ENCODE peak calls at places on chromosomes 11 and 22, in four cellular contexts. L, B, G and J are unnamed samples. For H3K27me3, the result is how much of the 10 kb centered on the place peaks cover.

GRCh38 chr11:134784046-134784445 is 372.0 kb upstream of the B3GAT1 start:
- DNase-seq in L (no peak), B (no peak), G (no peak), J (no peak)

GRCh38 chr11:121946514-121946913 is 169.5 kb downstream of the BLID start:
- DNase-seq in L (no peak), B (no peak), G (no peak), J (no peak)

GRCh38 chr11:64890084-64890944 is 11.9 kb upstream of the EHD1 start:
- DNase-seq in L (no peak), B (no peak), G (no peak), J (no peak)

GRCh38 chr11:69012092-69013008 is 696 bp downstream of the MRGPRF start:
- DNase-seq in L (no peak), B (no peak), G (no peak), J (no peak)

GRCh38 chr11:103031834-103032233 is 60.1 kb downstream of the DCUN1D5 start:
- DNase-seq in L (no peak), B (no peak), G (no peak), J (no peak)

GRCh38 chr11:21636561-21636960 is 556.3 kb upstream of the ANO5 start:
- DNase-seq in L (no peak), B (no peak), G (no peak), J (no peak)

GRCh38 chr22:41436322-41437113 is 10.1 kb downstream of the TOB2 start:
- DNase-seq in L (no peak), B (no peak), G (no peak), J (no peak)

GRCh38 chr22:36569999-36570398 is 41.0 kb upstream of the EIF3D start:
- DNase-seq in L (peak), B (no peak), G (peak), J (peak)

GRCh38 chr11:113281052-113281725 is 33.2 kb upstream of the TTC12 start:
- DNase-seq in L (no peak), B (no peak), G (no peak), J (no peak)

GRCh38 chr11:124415356-124415923 is 9.2 kb downstream of the OR8B4 start:
- DNase-seq in L (peak), B (no peak), G (no peak), J (peak)

GRCh38 chr11:59865031-59865430 is 1.3 kb downstream of the TCN1 start:
- DNase-seq in L (no peak), B (no peak), G (no peak), J (no peak)

GRCh38 chr22:23383491-23384450 is 196.3 kb downstream of the IGLL1 start:
- DNase-seq in L (no peak), B (no peak), G (no peak), J (no peak)

GRCh38 chr11:40877256-40877655 is 582.2 kb downstream of the LRRC4C start:
- DNase-seq in L (peak), B (no peak), G (no peak), J (no peak)

GRCh38 chr11:85798361-85798760 is 12.6 kb downstream of the SYTL2 start:
- DNase-seq in L (no peak), B (no peak), G (no peak), J (no peak)

GRCh38 chr11:69320326-69320725 is 26.4 kb downstream of the MYEOV start:
- DNase-seq in L (no peak), B (no peak), G (no peak), J (no peak)

GRCh38 chr11:46896719-46897406 is 21.5 kb downstream of the LRP4 start:
- DNase-seq in L (peak), B (no peak), G (no peak), J (no peak)

GRCh38 chr11:109027851-109028250 is 363.0 kb downstream of the DDX10 start:
- DNase-seq in L (no peak), B (no peak), G (no peak), J (no peak)

GRCh38 chr22:19341500-19341899 is 50.0 kb upstream of the CLTCL1 start:
- DNase-seq in L (no peak), B (no peak), G (no peak), J (no peak)

GRCh38 chr11:16604784-16605439 is 133.5 kb upstream of the C11orf58 start:
- DNase-seq in L (no peak), B (no peak), G (no peak), J (no peak)

GRCh38 chr11:27722945-27723344 is 22.7 kb upstream of the BDNF start:
- DNase-seq in L (no peak), B (no peak), G (no peak), J (no peak)

GRCh38 chr11:33272338-33273107 is 15.3 kb downstream of the HIPK3 start:
- DNase-seq in L (no peak), B (no peak), G (no peak), J (no peak)

GRCh38 chr22:41074061-41074460 is 18.3 kb upstream of the EP300 start:
- DNase-seq in L (no peak), B (no peak), G (no peak), J (no peak)

DNA sequence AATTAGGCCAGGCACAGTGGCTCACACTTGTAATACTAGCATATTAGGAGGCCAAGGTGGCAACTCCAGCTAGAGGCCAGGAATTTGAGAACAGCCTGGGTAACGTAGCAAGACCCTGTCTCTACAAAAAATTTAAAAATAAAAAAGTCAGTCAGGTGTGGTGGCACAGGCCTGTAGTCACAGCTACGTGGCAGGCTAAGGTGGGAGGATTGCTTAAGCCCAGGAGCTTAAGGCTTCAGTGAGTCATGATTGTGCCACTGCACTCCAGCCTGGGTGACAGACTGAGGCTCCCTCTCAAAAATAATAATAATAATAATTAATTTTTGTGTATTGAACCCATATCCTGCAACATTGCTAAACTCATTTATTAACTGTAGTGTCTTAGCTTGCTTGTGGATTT is 15.3 kb upstream of the TRIM29 start:
- DNase-seq in L (no peak), B (no peak), G (no peak), J (no peak)
- H3K27me3 ChIP-seq in L (under half), B (under half), G (under half), J (under half)

GRCh38 chr22:44309137-44309536 is 3.6 kb downstream of the SHISAL1 start:
- DNase-seq in L (no peak), B (no peak), G (no peak), J (no peak)
- TF ChIP-seq SUZ12 in L (no peak), B (no peak), G (no peak), J (no peak)

GRCh38 chr22:39972656-39973055 is 12.5 kb downstream of the TMA7B start:
- DNase-seq in L (no peak), B (no peak), G (no peak), J (no peak)
- H3K27me3 ChIP-seq in L (under half), B (under half), G (under half), J (under half)

GRCh38 chr11:1049911-1050580 is 13.5 kb upstream of the MUC6 start:
- DNase-seq in L (no peak), B (no peak), G (no peak), J (no peak)

GRCh38 chr11:1047576-1048156 is 11.1 kb upstream of the MUC6 start:
- DNase-seq in L (no peak), B (no peak), G (no peak), J (no peak)

GRCh38 chr11:1049071-1049405 is 12.5 kb upstream of the MUC6 start:
- DNase-seq in L (no peak), B (no peak), G (no peak), J (no peak)

GRCh38 chr11:1049431-1049891 is 12.9 kb upstream of the MUC6 start:
- DNase-seq in L (no peak), B (no peak), G (no peak), J (no peak)

DNA sequence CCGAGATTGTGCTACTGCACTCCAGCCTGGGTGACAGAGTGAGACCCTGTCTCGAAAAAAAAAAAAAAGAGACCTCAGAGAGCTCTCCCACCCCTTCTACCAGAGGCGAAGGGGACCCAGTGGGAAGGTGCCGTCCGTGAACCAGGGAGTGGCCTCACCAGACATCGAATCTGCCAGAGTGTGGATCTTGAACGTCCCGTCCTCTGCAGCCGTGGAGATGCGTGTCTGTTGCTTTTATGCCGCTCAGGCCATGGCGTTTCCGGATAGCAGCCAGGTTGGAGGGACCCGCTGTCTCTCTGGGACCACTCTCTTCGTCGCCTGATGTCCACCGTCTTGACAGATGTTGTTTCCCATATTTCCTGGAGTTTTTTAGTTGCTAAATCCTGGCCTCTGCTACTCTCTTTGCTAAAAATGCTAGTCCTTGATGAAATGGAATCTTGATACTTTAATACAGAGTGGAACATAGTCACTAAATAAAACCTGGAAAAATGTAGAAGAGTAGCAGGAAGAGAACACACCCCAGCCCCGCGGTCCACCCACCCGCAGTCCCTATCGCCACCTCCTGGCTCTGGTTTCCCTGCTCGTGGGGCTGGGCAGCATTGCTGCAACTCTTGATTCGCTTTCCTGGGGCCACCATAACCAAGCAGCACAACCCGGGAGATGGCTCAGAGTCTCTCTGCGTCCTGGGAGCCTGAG is 12.0 kb upstream of the MUC6 start:
- DNase-seq in L (no peak), B (no peak), G (no peak), J (no peak)
- TF ChIP-seq SUZ12 in L (no peak), B (no peak), G (no peak), J (no peak)

DNA sequence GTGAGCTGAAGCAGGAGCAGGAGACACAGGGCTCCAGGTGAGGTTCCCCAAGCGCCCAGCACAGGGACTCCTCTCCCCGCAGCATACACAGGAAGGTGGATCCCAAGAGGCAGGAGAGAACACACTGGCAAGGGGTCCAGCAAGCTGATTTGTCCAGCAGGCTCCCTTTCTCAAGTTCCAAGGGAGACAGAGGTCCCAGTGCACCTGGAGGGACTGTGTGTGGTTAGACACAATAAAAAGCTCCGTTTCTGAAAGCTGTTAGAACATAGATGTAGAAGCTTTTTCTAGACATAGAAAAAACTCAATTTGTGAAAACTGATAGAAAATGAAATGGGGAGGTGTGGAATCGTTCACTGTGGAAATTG is 1.8 kb downstream of the CALCB start:
- DNase-seq in L (no peak), B (no peak), G (no peak), J (no peak)
- H3K27me3 ChIP-seq in L (under half), B (under half), G (under half), J (under half)

GRCh38 chr22:20432244-20432686 is 5.4 kb downstream of the SCARF2 start:
- DNase-seq in L (no peak), B (no peak), G (no peak), J (no peak)

GRCh38 chr22:20433686-20434241 is 3.9 kb downstream of the SCARF2 start:
- DNase-seq in L (no peak), B (no peak), G (no peak), J (no peak)

GRCh38 chr22:20434264-20434751 is 3.3 kb downstream of the SCARF2 start:
- DNase-seq in L (no peak), B (no peak), G (no peak), J (no peak)

GRCh38 chr22:20431520-20432237 is 5.9 kb downstream of the SCARF2 start:
- DNase-seq in L (no peak), B (no peak), G (no peak), J (no peak)

DNA sequence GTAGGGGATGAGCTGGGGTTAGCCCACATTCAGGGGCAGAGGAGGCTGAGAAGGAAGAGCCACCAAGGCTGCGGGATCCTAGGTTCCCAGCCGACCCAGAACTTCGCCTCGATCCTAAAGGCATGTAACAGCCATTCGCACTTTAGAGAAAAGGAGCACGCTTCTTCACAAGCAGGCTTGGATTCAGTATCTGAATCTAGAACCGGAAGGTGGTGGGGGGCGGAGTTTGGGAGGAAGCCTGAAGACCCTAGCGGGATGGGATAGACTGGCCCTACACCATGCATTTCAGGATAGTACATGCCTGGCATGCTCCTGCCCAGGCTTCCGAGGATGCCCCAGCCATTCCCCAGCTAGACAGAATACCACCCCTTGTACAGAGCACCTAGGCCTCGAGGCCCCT is 4.4 kb downstream of the SCARF2 start:
- DNase-seq in L (no peak), B (no peak), G (no peak), J (no peak)
- TF ChIP-seq SUZ12 in L (no peak), B (no peak), G (no peak), J (no peak)

DNA sequence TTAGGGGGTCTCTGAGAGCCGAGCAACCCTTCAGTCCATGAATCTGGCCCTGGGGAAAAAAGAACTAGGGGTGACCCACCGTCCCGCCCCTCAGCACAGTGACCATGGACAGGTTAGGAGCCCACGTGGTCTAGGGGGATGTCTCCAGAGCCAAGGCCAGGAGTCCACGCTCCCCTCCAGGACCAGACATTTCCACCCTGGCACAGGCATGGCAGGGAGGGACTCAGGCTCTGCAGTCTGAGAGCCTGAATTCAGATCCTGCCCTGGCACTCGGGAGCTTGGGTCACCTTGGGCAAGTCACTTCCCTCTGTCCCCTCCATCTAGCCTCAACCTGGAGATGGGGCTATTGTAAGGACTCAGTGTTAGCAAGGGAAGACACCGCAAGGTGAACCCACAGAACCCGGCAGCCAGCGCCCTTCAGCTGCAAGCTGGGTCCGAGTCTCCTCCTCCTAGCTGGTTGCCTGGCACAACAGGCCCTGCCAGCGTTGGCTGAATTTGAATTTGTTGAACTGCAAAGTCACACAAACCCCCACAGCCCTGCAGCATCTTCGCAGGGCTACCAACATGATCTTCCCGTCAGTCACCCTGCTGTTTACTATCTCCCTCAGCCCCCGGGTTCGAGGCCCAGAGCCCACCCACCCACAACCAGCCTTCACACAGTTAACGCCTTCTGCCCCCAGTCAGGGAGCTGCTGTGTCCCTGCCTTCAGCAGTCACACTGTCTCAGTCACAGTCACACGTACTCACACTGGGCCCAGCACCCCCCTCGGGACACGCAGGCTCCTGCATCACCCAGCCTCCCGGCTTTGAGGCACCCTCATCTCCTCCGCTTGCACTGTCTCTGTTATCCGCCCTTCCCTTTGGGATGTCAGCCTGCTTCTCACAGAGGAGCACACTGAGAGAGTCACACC is 603 bp upstream of the PDGFB start:
- DNase-seq in L (no peak), B (no peak), G (no peak), J (no peak)
- H3K27me3 ChIP-seq in L (under half), B (under half), G (half or more), J (half or more)

GRCh38 chr11:6488831-6489230 is 7.5 kb downstream of the TIMM10B start:
- DNase-seq in L (no peak), B (no peak), G (no peak), J (no peak)

GRCh38 chr11:6485661-6486060 is 4.4 kb downstream of the TIMM10B start:
- DNase-seq in L (no peak), B (no peak), G (no peak), J (no peak)

GRCh38 chr11:6488342-6488741 is 7.0 kb downstream of the TIMM10B start:
- DNase-seq in L (no peak), B (peak), G (no peak), J (no peak)

GRCh38 chr11:6486938-6487337 is 5.6 kb downstream of the TIMM10B start:
- DNase-seq in L (no peak), B (no peak), G (no peak), J (no peak)

GRCh38 chr11:6486256-6486655 is 5.0 kb downstream of the TIMM10B start:
- DNase-seq in L (no peak), B (no peak), G (no peak), J (no peak)
- TF ChIP-seq SUZ12 in L (no peak), B (no peak), G (no peak), J (no peak)

DNA sequence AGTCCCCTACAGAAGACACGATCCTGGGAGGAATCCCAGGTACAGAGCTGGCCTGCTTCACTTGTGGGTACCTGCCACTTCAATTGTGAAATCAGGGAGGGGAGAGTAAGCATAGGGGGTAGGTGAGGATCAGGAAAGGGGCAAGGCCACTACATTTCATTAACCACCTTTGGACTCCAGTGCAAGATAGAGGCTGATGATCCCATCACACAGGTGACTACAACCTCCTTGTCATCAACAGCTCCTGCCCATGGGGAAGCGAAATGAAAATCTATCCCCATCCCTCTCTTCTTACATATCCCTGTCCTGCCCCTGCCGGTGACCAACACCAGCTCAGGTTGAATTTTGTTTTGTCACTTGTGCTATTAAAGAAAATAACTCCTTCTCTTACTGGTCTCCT is 64.7 kb upstream of the VPREB1 start:
- DNase-seq in L (no peak), B (no peak), G (no peak), J (no peak)
- H3K27me3 ChIP-seq in L (under half), B (under half), G (half or more), J (half or more)

GRCh38 chr11:62104001-62104400 is 19.8 kb upstream of the INCENP start:
- DNase-seq in L (no peak), B (no peak), G (no peak), J (no peak)

GRCh38 chr11:62103141-62103540 is 20.7 kb upstream of the INCENP start:
- DNase-seq in L (no peak), B (no peak), G (no peak), J (no peak)

GRCh38 chr11:62108017-62108750 is 15.6 kb upstream of the INCENP start:
- DNase-seq in L (peak), B (peak), G (peak), J (peak)

GRCh38 chr11:62104816-62105610 is 18.8 kb upstream of the INCENP start:
- DNase-seq in L (no peak), B (no peak), G (no peak), J (no peak)

DNA sequence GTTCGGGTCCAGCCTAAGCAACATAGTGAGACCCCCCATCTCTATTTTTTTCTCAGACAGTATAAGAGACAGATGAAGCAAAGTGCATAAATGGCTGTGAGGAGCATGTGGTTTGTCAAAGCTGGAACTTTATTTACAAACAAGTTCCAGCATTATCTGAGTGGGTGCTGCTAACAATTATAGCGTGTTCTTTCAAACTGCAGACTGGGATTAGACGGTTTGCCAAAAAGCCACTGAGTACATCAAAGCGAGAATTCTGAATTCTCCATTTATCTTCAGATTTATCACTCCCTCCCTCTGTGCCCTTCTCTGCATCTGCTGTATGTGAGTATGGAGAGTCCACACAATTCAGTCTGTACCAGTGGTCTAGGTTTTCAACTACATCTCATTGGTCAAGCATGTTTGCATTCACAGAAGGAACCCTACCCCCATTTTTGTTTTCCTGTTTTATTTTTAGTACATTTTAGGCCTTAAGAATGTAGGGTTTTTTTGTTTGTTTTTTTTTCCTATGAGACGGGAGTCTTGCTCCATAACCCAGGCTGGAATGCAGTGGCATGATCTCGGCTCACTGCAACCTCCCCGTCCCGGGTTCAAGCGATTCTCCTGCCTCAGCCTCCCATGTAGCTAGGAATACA is 18.1 kb upstream of the INCENP start:
- DNase-seq in L (no peak), B (no peak), G (no peak), J (no peak)
- TF ChIP-seq SUZ12 in L (no peak), B (no peak), G (no peak), J (no peak)